ENCODE peak calls at places on chromosome 14, in nine cellular contexts. S, G, K, X, J, U, Z, R and A are unnamed samples.

GRCh38 chr14:83874662-83875061 is 1655.3 kb upstream of the FLRT2 start:
- DNase-seq in J (no peak), K (no peak), X (no peak), U (no peak), Z (no peak), G (no peak), S (no peak), R (no peak), A (no peak)

GRCh38 chr14:97206948-97207347 is 409.8 kb downstream of the VRK1 start:
- DNase-seq in X (no peak), K (no peak), J (no peak), G (no peak), S (no peak), Z (no peak), R (no peak), U (no peak), A (no peak)

GRCh38 chr14:60722163-60722835 is 1.9 kb downstream of the SIX4 start:
- DNase-seq in K (peak; percentile 75), U (peak; percentile 57), G (peak; percentile 57), J (no peak), X (peak; percentile 63), R (no peak), S (peak; percentile 10), Z (no peak), A (no peak)

GRCh38 chr14:50335389-50335788 is 23.3 kb downstream of the DMAC2L start:
- DNase-seq in X (no peak), U (no peak), K (peak; percentile 83), J (peak; percentile 60), G (no peak), R (peak; percentile 51), Z (peak; percentile 46), S (peak; percentile 74), A (no peak)

GRCh38 chr14:75738192-75738591 is 77.1 kb downstream of the TTLL5 start:
- DNase-seq in Z (no peak), R (no peak), U (no peak), G (no peak), S (no peak), X (no peak), J (no peak), K (peak; percentile 35), A (no peak)

GRCh38 chr14:57962293-57962996 is 96.6 kb upstream of the SLC35F4 start:
- DNase-seq in K (no peak), R (no peak), Z (no peak), S (no peak), U (no peak), X (no peak), G (no peak), J (no peak), A (no peak)

GRCh38 chr14:85057266-85057665 is 472.7 kb upstream of the FLRT2 start:
- DNase-seq in R (no peak), J (no peak), X (no peak), U (no peak), S (no peak), G (no peak), K (no peak), Z (no peak), A (no peak)

GRCh38 chr14:75046899-75047298 is 4.4 kb downstream of the MLH3 start:
- DNase-seq in G (no peak), Z (no peak), S (no peak), X (no peak), U (no peak), R (no peak), J (no peak), K (no peak), A (no peak)

GRCh38 chr14:88422919-88423318 is 37.5 kb downstream of the SPATA7 start:
- DNase-seq in S (no peak), Z (no peak), R (no peak), X (no peak), U (no peak), G (no peak), J (no peak), K (peak; percentile 46), A (no peak)

GRCh38 chr14:103220982-103221641 is 97.9 kb downstream of the TNFAIP2 start:
- DNase-seq in Z (no peak), X (no peak), R (no peak), K (no peak), S (no peak), J (no peak), G (no peak), U (no peak), A (no peak)

GRCh38 chr14:99597911-99598600 is 6.0 kb downstream of the CCDC85C start:
- DNase-seq in K (no peak), R (no peak), Z (no peak), U (no peak), J (no peak), G (no peak), X (no peak), S (no peak), A (no peak)

GRCh38 chr14:104865631-104866441 is 768 bp downstream of the CEP170B start:
- DNase-seq in S (no peak), K (peak; percentile 67), R (peak; percentile 70), Z (no peak), G (no peak), J (peak; percentile 58), U (peak; percentile 76), X (peak; percentile 46), A (no peak)

GRCh38 chr14:89214221-89214965 is 202.6 kb downstream of the FOXN3 start:
- DNase-seq in Z (no peak), J (peak; percentile 88), U (no peak), S (peak; percentile 28), K (peak; percentile 46), G (no peak), R (peak; percentile 81), X (no peak), A (no peak)

GRCh38 chr14:54589076-54589475 is 22.1 kb downstream of the SAMD4A start:
- DNase-seq in U (no peak), S (no peak), R (no peak), X (no peak), G (no peak), Z (no peak), J (no peak), K (no peak), A (no peak)

GRCh38 chr14:53306926-53307325 is 153.8 kb upstream of the DDHD1 start:
- DNase-seq in U (no peak), R (no peak), X (no peak), S (peak; percentile 79), G (no peak), J (no peak), K (peak; percentile 63), Z (no peak), A (no peak)